ENCODE peak calls at places on chromosomes 7 and 10, in four cellular contexts. W, I, M and B are unnamed samples.

GRCh38 chr7:150307129-150307528 is 16.0 kb upstream of the LRRC61 start:
- DNase-seq in W (no peak), I (no peak), M (no peak), B (no peak)

GRCh38 chr10:111078505-111079185 is 1.8 kb downstream of the ADRA2A start:
- DNase-seq in W (no peak), I (no peak), M (no peak), B (peak)

GRCh38 chr7:14305233-14305866 is 315.9 kb upstream of the ETV1 start:
- DNase-seq in W (peak), I (no peak), M (no peak), B (no peak)

GRCh38 chr10:1461016-1461415 is 276.3 kb downstream of the ADARB2 start:
- DNase-seq in W (no peak), I (no peak), M (no peak), B (no peak)

GRCh38 chr7:122901250-122901649 is 15.0 kb upstream of the CADPS2 start:
- DNase-seq in W (no peak), I (no peak), M (no peak), B (no peak)

GRCh38 chr7:114008696-114009095 is 89.9 kb upstream of the PPP1R3A start:
- DNase-seq in W (no peak), I (no peak), M (no peak), B (no peak)

GRCh38 chr10:6700066-6700465 is 120.0 kb upstream of the PRKCQ start:
- DNase-seq in W (no peak), I (no peak), M (no peak), B (no peak)

GRCh38 chr7:43942997-43943701 is 16.9 kb downstream of the UBE2D4 start:
- DNase-seq in W (no peak), I (no peak), M (no peak), B (no peak)

GRCh38 chr10:124577651-124578050 is 116.0 kb downstream of the LHPP start:
- DNase-seq in W (no peak), I (no peak), M (no peak), B (no peak)

GRCh38 chr7:2541291-2542010 is 13.9 kb downstream of the BRAT1 start:
- DNase-seq in W (no peak), I (no peak), M (no peak), B (no peak)

GRCh38 chr7:139799586-139799985 is 21.8 kb upstream of the HIPK2 start:
- DNase-seq in W (no peak), I (no peak), M (no peak), B (no peak)

GRCh38 chr7:158259671-158260423 is 327.8 kb downstream of the PTPRN2 start:
- DNase-seq in W (no peak), I (no peak), M (no peak), B (no peak)

GRCh38 chr10:71289421-71290130 is 29.5 kb upstream of the SLC29A3 start:
- DNase-seq in W (no peak), I (no peak), M (no peak), B (no peak)

GRCh38 chr7:45407730-45408406 is 166.3 kb upstream of the ADCY1 start:
- DNase-seq in W (no peak), I (no peak), M (no peak), B (no peak)

GRCh38 chr7:95047291-95047690 is 139.9 kb downstream of the PPP1R9A start:
- DNase-seq in W (no peak), I (no peak), M (no peak), B (no peak)

GRCh38 chr7:102248456-102249395 is 37.9 kb upstream of the SH2B2 start:
- DNase-seq in W (no peak), I (no peak), M (no peak), B (no peak)

GRCh38 chr10:62166331-62167154 is 102.1 kb downstream of the RTKN2 start:
- DNase-seq in W (peak), I (peak), M (peak), B (no peak)

GRCh38 chr7:106418094-106418493 is 133.3 kb upstream of the NAMPT start:
- DNase-seq in W (peak), I (no peak), M (no peak), B (no peak)

GRCh38 chr7:26200113-26200443 is 468 bp downstream of the HNRNPA2B1 start:
- DNase-seq in W (no peak), I (peak), M (no peak), B (peak)

GRCh38 chr7:3943265-3943664 is 642.2 kb downstream of the SDK1 start:
- DNase-seq in W (no peak), I (no peak), M (no peak), B (no peak)

GRCh38 chr7:55774327-55775050 is 88.1 kb downstream of the SEPTIN14 start:
- DNase-seq in W (no peak), I (peak), M (no peak), B (no peak)

GRCh38 chr7:107643938-107644703 is 16.5 kb upstream of the SLC26A4 start:
- DNase-seq in W (peak), I (no peak), M (no peak), B (no peak)

GRCh38 chr10:92873029-92873428 is 24.7 kb downstream of the EXOC6 start:
- DNase-seq in W (no peak), I (no peak), M (no peak), B (no peak)

GRCh38 chr7:157270060-157270444 is 66.8 kb upstream of the DNAJB6 start:
- DNase-seq in W (no peak), I (no peak), M (no peak), B (no peak)

GRCh38 chr10:83820033-83820432 is 319.3 kb upstream of the GHITM start:
- DNase-seq in W (no peak), I (peak), M (no peak), B (no peak)

GRCh38 chr7:70298780-70299446 is 700.6 kb downstream of the AUTS2 start:
- DNase-seq in W (no peak), I (no peak), M (no peak), B (no peak)

GRCh38 chr10:8050561-8051108 is 3.9 kb upstream of the GATA3 start:
- DNase-seq in W (peak), I (peak), M (peak), B (peak)

GRCh38 chr10:44983066-44983894 is 4.7 kb upstream of the DEPP1 start:
- DNase-seq in W (no peak), I (no peak), M (no peak), B (no peak)

GRCh38 chr10:48801026-48801425 is 116.4 kb downstream of the WDFY4 start:
- DNase-seq in W (no peak), I (no peak), M (no peak), B (no peak)

GRCh38 chr7:91164531-91164930 is 99.7 kb upstream of the FZD1 start:
- DNase-seq in W (peak), I (no peak), M (no peak), B (no peak)

GRCh38 chr7:27165655-27166474 is 528 bp upstream of the HOXA9 start:
- DNase-seq in W (no peak), I (no peak), M (no peak), B (peak)

GRCh38 chr7:105319578-105319977 is 69.1 kb downstream of the SRPK2 start:
- DNase-seq in W (no peak), I (no peak), M (no peak), B (no peak)

GRCh38 chr7:82444220-82445049 is 858 bp upstream of the CACNA2D1 start:
- DNase-seq in W (no peak), I (no peak), M (peak), B (peak)

GRCh38 chr7:35424869-35425495 is 171.1 kb upstream of the TBX20 start:
- DNase-seq in W (peak), I (peak), M (no peak), B (peak)

GRCh38 chr10:27605337-27605736 is 101.2 kb downstream of the RAB18 start:
- DNase-seq in W (no peak), I (no peak), M (no peak), B (no peak)

GRCh38 chr10:132407846-132408278 is 10.9 kb downstream of the PWWP2B start:
- DNase-seq in W (peak), I (peak), M (no peak), B (no peak)
- TF ChIP-seq CTCF in W (no peak), I (no peak), M (no peak), B (no peak)

DNA sequence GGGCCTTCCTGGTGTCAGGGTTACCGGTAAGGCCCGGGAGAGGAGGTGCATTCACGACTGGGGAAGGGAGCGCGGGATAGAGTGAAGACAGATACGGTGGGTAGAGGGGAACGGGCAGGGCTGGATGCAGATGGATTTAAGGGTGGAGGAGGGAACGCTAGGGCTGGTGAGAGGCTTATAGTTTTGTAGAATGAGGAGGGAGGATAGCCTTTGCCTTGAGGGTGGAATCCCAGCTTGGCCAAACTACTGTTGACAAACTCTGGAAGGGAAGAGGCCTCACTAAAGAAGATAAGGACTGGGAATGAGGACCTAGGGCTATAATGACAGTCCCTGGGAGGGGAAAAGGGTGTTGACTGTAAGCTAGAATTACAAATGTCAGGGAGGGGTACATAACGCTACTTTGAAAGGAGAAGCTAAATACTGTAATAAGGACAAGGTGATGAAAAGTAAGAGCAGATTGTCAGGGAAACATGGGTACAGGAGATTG is 662 bp downstream of the BTRC start:
- DNase-seq in W (no peak), I (no peak), M (no peak), B (no peak)
- TF ChIP-seq CTCF in W (no peak), I (no peak), M (no peak), B (no peak)

DNA sequence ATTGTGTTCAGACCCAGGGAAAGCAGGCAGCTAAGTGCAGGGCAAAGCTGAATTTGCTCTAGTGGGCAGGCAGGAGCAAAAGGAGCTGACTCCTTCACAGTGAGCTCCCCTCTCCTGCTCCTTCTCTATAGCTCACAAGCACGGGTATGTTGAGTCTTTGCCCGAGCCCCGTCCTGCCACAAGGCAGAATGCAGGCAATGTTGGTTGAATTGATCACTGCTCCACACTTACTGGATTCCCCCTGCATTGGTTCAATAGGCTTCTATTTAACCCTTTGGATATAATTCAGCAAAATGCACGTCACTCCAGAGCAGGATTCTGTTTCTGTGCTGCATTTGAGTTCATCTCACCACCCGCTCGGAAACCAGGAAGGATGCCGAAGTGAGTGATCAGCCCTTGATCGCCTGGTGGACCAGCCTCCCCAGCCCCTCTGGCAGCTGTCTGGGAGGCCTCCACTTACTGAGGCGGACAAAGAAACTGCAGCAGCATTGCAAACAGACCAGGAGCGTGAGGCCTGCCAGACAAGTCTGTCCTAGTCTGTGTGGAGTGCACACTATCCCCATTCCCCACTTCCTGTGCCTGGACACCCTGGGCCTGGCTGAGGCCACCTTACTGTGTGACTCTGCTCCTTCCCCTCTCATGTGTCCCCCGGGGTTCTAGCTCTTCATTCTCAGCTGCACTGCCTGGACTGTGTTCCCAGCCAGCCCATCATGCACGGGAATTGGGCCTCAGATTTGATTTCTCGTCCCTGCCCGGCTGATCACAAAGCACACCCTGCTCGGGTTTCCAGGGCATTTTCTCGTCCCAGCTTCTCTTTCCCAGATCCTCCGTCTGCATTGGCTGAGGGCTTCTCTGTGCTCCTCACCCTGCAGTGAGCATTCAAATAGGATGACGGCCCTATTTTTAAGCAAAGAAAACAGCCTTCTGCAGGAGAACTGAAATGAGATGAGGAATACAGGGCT is 16.5 kb upstream of the C10orf90 start:
- DNase-seq in W (no peak), I (no peak), M (no peak), B (peak)
- TF ChIP-seq CTCF in W (no peak), I (no peak), M (no peak), B (no peak)

DNA sequence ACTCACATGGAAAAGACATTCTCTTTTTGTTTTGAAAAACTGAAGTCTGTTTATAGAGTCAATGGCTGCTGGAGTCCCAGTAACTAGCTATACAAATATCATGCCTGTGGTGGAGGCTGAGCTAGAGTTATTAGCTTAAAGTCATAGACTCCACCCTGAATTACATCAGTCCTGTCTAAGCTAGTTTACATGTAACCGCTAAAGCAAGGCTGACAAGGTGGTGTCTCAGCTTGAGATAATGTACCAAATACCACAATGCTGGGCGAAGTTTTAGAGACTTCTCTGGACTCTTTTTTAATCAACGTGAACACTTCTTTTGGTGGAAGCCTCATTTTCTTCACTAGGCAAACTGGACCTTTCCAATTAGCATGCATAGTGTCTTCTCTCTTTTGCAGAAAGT is 219.4 kb downstream of the ANK3 start:
- DNase-seq in W (peak), I (peak), M (no peak), B (no peak)
- TF ChIP-seq CTCF in W (no peak), I (no peak), M (no peak), B (no peak)

GRCh38 chr7:18906901-18907300 is 210.5 kb downstream of the TWIST1 start:
- DNase-seq in W (no peak), I (no peak), M (no peak), B (no peak)
- TF ChIP-seq CTCF in W (no peak), I (peak), M (no peak), B (no peak)

GRCh38 chr10:128420623-128421022 is 294.4 kb upstream of the MKI67 start:
- DNase-seq in W (no peak), I (no peak), M (no peak), B (no peak)

GRCh38 chr10:128417776-128418175 is 291.6 kb upstream of the MKI67 start:
- DNase-seq in W (no peak), I (no peak), M (no peak), B (no peak)

GRCh38 chr10:128421731-128422130 is 295.5 kb upstream of the MKI67 start:
- DNase-seq in W (no peak), I (no peak), M (no peak), B (no peak)

GRCh38 chr10:128418819-128419218 is 292.6 kb upstream of the MKI67 start:
- DNase-seq in W (no peak), I (no peak), M (no peak), B (peak)

GRCh38 chr10:128419466-128420019 is 293.3 kb upstream of the MKI67 start:
- DNase-seq in W (no peak), I (no peak), M (no peak), B (no peak)
- TF ChIP-seq CTCF in W (no peak), I (no peak), M (no peak), B (no peak)

GRCh38 chr7:115976651-115977050 is 53.9 kb downstream of the TFEC start:
- DNase-seq in W (peak), I (no peak), M (no peak), B (no peak)

GRCh38 chr7:115975766-115976165 is 54.8 kb downstream of the TFEC start:
- DNase-seq in W (no peak), I (no peak), M (no peak), B (no peak)

GRCh38 chr7:115968166-115968565 is 62.4 kb downstream of the TFEC start:
- DNase-seq in W (no peak), I (no peak), M (no peak), B (no peak)

GRCh38 chr7:115973381-115973780 is 57.2 kb downstream of the TFEC start:
- DNase-seq in W (no peak), I (no peak), M (no peak), B (no peak)
- TF ChIP-seq CTCF in W (no peak), I (no peak), M (no peak), B (no peak)

DNA sequence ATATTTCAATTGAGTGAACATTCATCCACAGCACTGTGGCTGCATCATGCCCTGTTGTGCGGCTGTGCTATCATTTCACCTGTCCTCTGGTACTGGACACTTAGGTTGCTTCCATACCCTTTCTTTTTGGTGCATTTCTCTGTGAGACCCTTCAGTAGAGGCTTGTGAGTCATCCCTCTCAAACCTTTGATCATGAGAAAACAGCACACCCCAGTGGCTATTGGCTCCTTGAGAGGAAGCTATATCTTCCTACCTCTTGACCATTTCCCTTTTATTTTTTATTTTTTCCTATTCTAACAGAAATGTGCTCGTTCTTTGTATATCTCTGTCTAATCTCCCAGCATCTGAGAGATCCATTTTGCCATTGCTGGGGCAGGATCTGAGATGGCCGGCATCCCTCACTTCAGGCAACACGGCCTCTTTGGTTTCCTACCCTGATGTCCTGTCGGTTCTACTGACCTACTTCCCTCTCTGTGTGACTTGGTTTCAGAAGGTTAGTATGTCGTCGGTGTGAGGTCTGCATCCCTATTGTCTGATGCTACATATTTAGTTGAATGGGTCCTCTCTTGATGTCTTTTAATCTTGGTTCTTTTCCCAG is 23.8 kb upstream of the PIK3AP1 start:
- DNase-seq in W (peak), I (peak), M (no peak), B (no peak)
- TF ChIP-seq CTCF in W (peak), I (peak), M (peak), B (no peak)

GRCh38 chr7:134554417-134554966 is 5.6 kb downstream of the AKR1B15 start:
- DNase-seq in W (no peak), I (no peak), M (peak), B (no peak)

GRCh38 chr7:134553976-134554375 is 5.1 kb downstream of the AKR1B15 start:
- DNase-seq in W (no peak), I (no peak), M (no peak), B (peak)

GRCh38 chr7:134548877-134549276 is at the start of gene AKR1B15:
- DNase-seq in W (no peak), I (no peak), M (peak), B (no peak)

GRCh38 chr7:134549366-134549765 is 456 bp downstream of the AKR1B15 start:
- DNase-seq in W (no peak), I (no peak), M (no peak), B (no peak)

GRCh38 chr7:134552105-134552504 is 3.2 kb downstream of the AKR1B15 start:
- DNase-seq in W (peak), I (no peak), M (no peak), B (peak)
- TF ChIP-seq CTCF in W (peak), I (peak), M (peak), B (peak)

DNA sequence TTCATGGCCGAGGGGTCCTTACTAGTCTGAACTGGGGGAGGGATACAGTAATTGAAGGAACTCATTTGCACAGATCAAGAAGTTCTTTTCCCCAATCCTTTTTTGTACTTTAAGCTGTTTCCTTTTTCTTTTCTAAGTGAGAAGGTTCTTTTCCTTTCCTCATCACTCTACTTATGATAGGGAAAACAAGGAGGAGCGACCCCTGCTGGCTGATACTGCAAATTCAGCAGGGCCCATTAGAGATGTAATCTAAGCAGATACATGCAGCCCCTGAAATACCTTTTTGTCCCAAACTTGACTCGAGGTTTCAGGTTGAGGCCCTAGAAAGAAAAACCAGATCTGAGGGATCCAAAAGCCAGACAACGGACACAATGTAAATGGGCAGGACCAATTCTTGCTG is 305.5 kb downstream of the DNAJB9 start:
- DNase-seq in W (peak), I (peak), M (no peak), B (peak)
- TF ChIP-seq CTCF in W (peak), I (peak), M (peak), B (peak)